ENCODE peak calls at places on chromosomes 11 and 22, in six cellular contexts. F is HEK293T, Y is H1, L is GM12878, G is K562, V is HepG2. K is an unnamed sample.

GRCh38 chr11:65410936-65411680 is 11.5 kb upstream of the NEAT1 start:
- DNase-seq in F (no peak), Y (no peak), L (no peak), G (no peak), V (no peak), K (no peak)

GRCh38 chr11:59429924-59430516 is 3.8 kb upstream of the OR5A2 start:
- DNase-seq in F (peak), Y (no peak), L (peak), G (peak), V (peak), K (peak)

GRCh38 chr11:122363306-122363705 is 247.3 kb upstream of the BLID start:
- DNase-seq in F (no peak), Y (no peak), L (no peak), G (no peak), V (no peak), K (no peak)

GRCh38 chr11:118744001-118744400 is 47.0 kb downstream of the DDX6 start:
- DNase-seq in F (no peak), Y (no peak), L (no peak), G (no peak), V (no peak), K (no peak)

GRCh38 chr11:2257023-2257700 is 13.2 kb downstream of the ASCL2 start:
- DNase-seq in F (no peak), Y (no peak), L (no peak), G (no peak), V (no peak), K (no peak)

GRCh38 chr22:27170491-27170890 is 513.1 kb downstream of the MIAT start:
- DNase-seq in F (no peak), Y (no peak), L (no peak), G (no peak), V (no peak), K (peak)

GRCh38 chr22:42630211-42630610 is 10.2 kb downstream of the ATP5MGL start:
- DNase-seq in F (no peak), Y (no peak), L (no peak), G (no peak), V (no peak), K (no peak)

GRCh38 chr22:18966748-18967147 is 30.7 kb upstream of the PRODH start:
- DNase-seq in F (no peak), Y (no peak), L (no peak), G (no peak), V (no peak), K (no peak)

GRCh38 chr22:19932367-19933206 is 9.0 kb upstream of the COMT start:
- DNase-seq in F (no peak), Y (no peak), L (no peak), G (no peak), V (no peak), K (no peak)

GRCh38 chr11:134939046-134939445 is 527.0 kb upstream of the B3GAT1 start:
- DNase-seq in F (no peak), Y (no peak), L (no peak), G (no peak), V (no peak), K (no peak)

GRCh38 chr11:93560534-93560933 is 17.3 kb upstream of the SMCO4 start:
- DNase-seq in F (no peak), Y (no peak), L (no peak), G (no peak), V (no peak), K (no peak)

GRCh38 chr11:79438631-79439429 is 2.0 kb downstream of the TENM4 start:
- DNase-seq in F (peak), Y (no peak), L (no peak), G (no peak), V (no peak), K (no peak)

GRCh38 chr11:65496304-65497140 is 2.3 kb upstream of the MALAT1 start:
- DNase-seq in F (no peak), Y (no peak), L (no peak), G (no peak), V (no peak), K (no peak)

GRCh38 chr22:39327995-39328754 is 8.8 kb upstream of the RPL3 start:
- DNase-seq in F (peak), Y (no peak), L (no peak), G (no peak), V (no peak), K (no peak)

GRCh38 chr11:122071680-122072321 is 44.2 kb downstream of the BLID start:
- DNase-seq in F (no peak), Y (no peak), L (no peak), G (no peak), V (no peak), K (no peak)

DNA sequence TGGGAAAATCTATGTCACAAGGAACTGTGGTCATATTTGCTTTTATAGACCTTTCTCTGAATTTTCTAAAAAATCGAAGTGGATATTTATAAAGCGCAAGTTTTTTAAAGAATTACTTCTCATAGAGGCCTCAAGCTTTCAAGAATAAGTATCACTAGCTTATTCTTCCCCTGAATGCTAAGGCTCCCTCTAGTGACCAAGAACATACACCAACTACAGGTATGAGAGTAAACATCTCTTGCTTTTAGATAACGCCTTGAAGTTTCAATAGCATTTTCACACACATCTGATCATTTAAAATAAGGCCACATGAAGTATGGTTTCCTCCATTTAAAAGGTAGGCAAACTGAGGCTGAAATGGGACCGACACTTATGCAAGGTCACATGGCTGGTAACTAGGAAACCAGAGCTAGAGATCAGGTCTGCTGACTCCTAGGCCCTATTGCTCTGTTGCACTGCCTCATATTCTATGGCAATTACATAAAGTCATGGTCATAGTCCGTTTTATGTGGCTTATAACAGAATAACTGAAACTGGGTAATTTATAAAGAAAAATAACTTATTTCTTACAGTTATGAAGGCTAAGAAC is 66.5 kb downstream of the CCDC34 start:
- DNase-seq in F (peak), Y (no peak), L (no peak), G (peak), V (peak), K (peak)
- TF ChIP-seq SP1 in F (no peak), Y (no peak), L (no peak), G (no peak), V (no peak), K (no peak)

GRCh38 chr22:45551310-45552016 is 48.8 kb downstream of the FBLN1 start:
- DNase-seq in F (no peak), Y (no peak), L (no peak), G (no peak), V (no peak), K (no peak)
- TF ChIP-seq SP1 in F (no peak), Y (no peak), L (no peak), G (no peak), V (no peak), K (no peak)

GRCh38 chr11:85042368-85042767 is 584.8 kb downstream of the DLG2 start:
- DNase-seq in F (no peak), Y (no peak), L (no peak), G (no peak), V (no peak), K (no peak)
- TF ChIP-seq SP1 in F (no peak), Y (no peak), L (no peak), G (no peak), V (no peak), K (no peak)

GRCh38 chr11:101003468-101003867 is 126.1 kb downstream of the PGR start:
- DNase-seq in F (peak), Y (no peak), L (no peak), G (no peak), V (peak), K (peak)
- TF ChIP-seq SP1 in F (no peak), Y (no peak), L (no peak), G (no peak), V (no peak), K (no peak)

GRCh38 chr22:23305321-23305910 is 125.1 kb downstream of the BCR start:
- DNase-seq in F (no peak), Y (no peak), L (no peak), G (no peak), V (no peak), K (no peak)
- TF ChIP-seq SP1 in F (no peak), Y (no peak), L (no peak), G (no peak), V (no peak), K (no peak)

DNA sequence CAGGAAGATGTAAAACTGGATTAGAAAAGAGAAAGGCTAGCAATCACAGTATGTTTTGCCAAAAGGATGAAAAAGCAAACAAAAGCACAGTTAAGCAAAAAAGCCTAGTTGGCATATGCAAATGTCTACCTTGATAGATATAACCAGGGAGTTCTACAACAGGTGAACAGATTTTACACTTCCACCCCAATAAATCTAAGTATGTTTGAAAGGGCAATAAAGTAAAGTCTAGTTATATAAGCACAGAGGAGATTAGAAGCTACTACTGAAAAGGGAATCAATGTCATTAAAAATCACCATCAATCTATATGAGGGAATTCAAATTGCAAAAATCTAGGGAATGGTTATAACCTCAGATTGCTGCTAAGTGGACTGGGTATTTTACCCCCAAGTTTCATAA is 49.7 kb downstream of the CELF1 start:
- DNase-seq in F (no peak), Y (no peak), L (no peak), G (no peak), V (no peak), K (no peak)
- TF ChIP-seq SP1 in F (no peak), Y (no peak), L (no peak), G (no peak), V (no peak), K (no peak)

DNA sequence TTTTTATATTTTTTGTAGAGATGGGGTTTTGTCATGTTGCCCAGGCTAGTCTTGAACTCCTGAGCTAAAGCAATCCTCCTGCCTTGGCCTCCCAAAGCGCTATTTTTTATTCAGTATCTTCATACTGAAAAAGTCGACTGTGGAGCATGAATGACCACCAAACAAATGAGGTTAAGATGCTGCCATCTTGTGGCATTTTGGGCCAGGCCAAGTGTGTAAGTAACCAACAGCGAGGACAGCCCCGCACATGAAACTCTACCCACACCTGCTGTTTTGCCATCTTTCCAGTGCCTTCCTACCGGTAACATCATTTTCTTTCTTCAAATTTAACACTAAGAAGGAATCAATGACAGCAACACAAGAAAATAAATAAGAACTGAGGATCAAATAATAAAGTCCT is 32.2 kb upstream of the AQP11 start:
- DNase-seq in F (peak), Y (peak), L (no peak), G (no peak), V (peak), K (no peak)
- TF ChIP-seq SP1 in F (no peak), Y (no peak), L (no peak), G (no peak), V (no peak), K (no peak)

GRCh38 chr11:36073411-36074203 is 129.7 kb downstream of the LDLRAD3 start:
- DNase-seq in F (no peak), Y (no peak), L (no peak), G (no peak), V (no peak), K (no peak)
- TF ChIP-seq SP1 in F (no peak), Y (no peak), L (no peak), G (no peak), V (no peak), K (no peak)

GRCh38 chr11:103624708-103625623 is 411.5 kb upstream of the DDI1 start:
- DNase-seq in F (no peak), Y (no peak), L (no peak), G (no peak), V (no peak), K (no peak)
- TF ChIP-seq SP1 in F (no peak), Y (no peak), L (no peak), G (no peak), V (no peak), K (no peak)

K was measured in HCT116.